ENCODE peak calls at places on chromosomes 1 and 21, in seven cellular contexts. One of them, this sample, is unnamed.
A peak's percentile ranks its signal among the peaks of the same experiment; 100 is the strongest.

GRCh38 chr1:36973056-36973455 is 61.3 kb downstream of the GRIK3 start:
- DNase-seq in NCI-H345: no peak
- DNase-seq in activated T-cell treated with anti-CD3 and anti-CD28 coated beads for 1 hour: no peak
- DNase-seq in activated naive CD4-positive, alpha-beta T cell: no peak
- DNase-seq in NCI-H187: no peak
- DNase-seq in retinal pigment epithelial cell: no peak
- DNase-seq in germinal center: no peak
- DNase-seq in this sample: no peak

GRCh38 chr1:18289597-18289996 is 182.0 kb downstream of the IGSF21 start:
- DNase-seq in NCI-H345: no peak
- DNase-seq in activated T-cell treated with anti-CD3 and anti-CD28 coated beads for 1 hour: no peak
- DNase-seq in activated naive CD4-positive, alpha-beta T cell: no peak
- DNase-seq in NCI-H187: no peak
- DNase-seq in retinal pigment epithelial cell: no peak
- DNase-seq in germinal center: no peak
- DNase-seq in this sample: no peak

GRCh38 chr1:55965981-55966461 is 613.3 kb downstream of the PLPP3 start:
- DNase-seq in NCI-H345: no peak
- DNase-seq in activated T-cell treated with anti-CD3 and anti-CD28 coated beads for 1 hour: no peak
- DNase-seq in activated naive CD4-positive, alpha-beta T cell: no peak
- DNase-seq in NCI-H187: no peak
- DNase-seq in retinal pigment epithelial cell: no peak
- DNase-seq in germinal center: no peak
- DNase-seq in this sample: no peak

GRCh38 chr1:2611621-2612437 is 21.0 kb downstream of the MMEL1 start:
- DNase-seq in NCI-H345: peak; percentile 82
- DNase-seq in activated T-cell treated with anti-CD3 and anti-CD28 coated beads for 1 hour: no peak
- DNase-seq in activated naive CD4-positive, alpha-beta T cell: no peak
- DNase-seq in NCI-H187: no peak
- DNase-seq in retinal pigment epithelial cell: no peak
- DNase-seq in germinal center: no peak
- DNase-seq in this sample: no peak

GRCh38 chr1:203828002-203828401 is 32.6 kb downstream of the ZBED6 start:
- DNase-seq in NCI-H345: no peak
- DNase-seq in activated T-cell treated with anti-CD3 and anti-CD28 coated beads for 1 hour: no peak
- DNase-seq in activated naive CD4-positive, alpha-beta T cell: no peak
- DNase-seq in NCI-H187: no peak
- DNase-seq in retinal pigment epithelial cell: no peak
- DNase-seq in germinal center: no peak
- DNase-seq in this sample: no peak

GRCh38 chr1:209853677-209854076 is 25.9 kb downstream of the UTP25 start:
- DNase-seq in NCI-H345: no peak
- DNase-seq in activated T-cell treated with anti-CD3 and anti-CD28 coated beads for 1 hour: no peak
- DNase-seq in activated naive CD4-positive, alpha-beta T cell: no peak
- DNase-seq in NCI-H187: no peak
- DNase-seq in retinal pigment epithelial cell: no peak
- DNase-seq in germinal center: no peak
- DNase-seq in this sample: no peak

GRCh38 chr1:226309398-226310122 is 596 bp upstream of the LIN9 start:
- DNase-seq in NCI-H345: peak; percentile 36
- DNase-seq in activated T-cell treated with anti-CD3 and anti-CD28 coated beads for 1 hour: no peak
- DNase-seq in activated naive CD4-positive, alpha-beta T cell: no peak
- DNase-seq in NCI-H187: no peak
- DNase-seq in retinal pigment epithelial cell: no peak
- DNase-seq in germinal center: no peak
- DNase-seq in this sample: no peak

GRCh38 chr1:169271094-169271493 is 96.5 kb downstream of the NME7 start:
- DNase-seq in NCI-H345: no peak
- DNase-seq in activated T-cell treated with anti-CD3 and anti-CD28 coated beads for 1 hour: no peak
- DNase-seq in activated naive CD4-positive, alpha-beta T cell: no peak
- DNase-seq in NCI-H187: no peak
- DNase-seq in retinal pigment epithelial cell: peak; percentile 2
- DNase-seq in germinal center: peak; percentile 4
- DNase-seq in this sample: no peak

GRCh38 chr1:165905853-165906252 is 78.4 kb downstream of the UCK2 start:
- DNase-seq in NCI-H345: no peak
- DNase-seq in activated T-cell treated with anti-CD3 and anti-CD28 coated beads for 1 hour: no peak
- DNase-seq in activated naive CD4-positive, alpha-beta T cell: no peak
- DNase-seq in NCI-H187: no peak
- DNase-seq in retinal pigment epithelial cell: no peak
- DNase-seq in germinal center: no peak
- DNase-seq in this sample: no peak

GRCh38 chr1:19414490-19414889 is 70.8 kb downstream of the CAPZB start:
- DNase-seq in NCI-H345: no peak
- DNase-seq in activated T-cell treated with anti-CD3 and anti-CD28 coated beads for 1 hour: no peak
- DNase-seq in activated naive CD4-positive, alpha-beta T cell: no peak
- DNase-seq in NCI-H187: no peak
- DNase-seq in retinal pigment epithelial cell: no peak
- DNase-seq in germinal center: no peak
- DNase-seq in this sample: no peak

GRCh38 chr1:167553136-167554027 is at the start of gene CREG1:
- DNase-seq in NCI-H345: peak; percentile 93
- DNase-seq in activated T-cell treated with anti-CD3 and anti-CD28 coated beads for 1 hour: peak; percentile 83
- DNase-seq in activated naive CD4-positive, alpha-beta T cell: peak; percentile 73
- DNase-seq in NCI-H187: peak; percentile 89
- DNase-seq in retinal pigment epithelial cell: peak; percentile 77
- DNase-seq in germinal center: peak; percentile 96
- DNase-seq in this sample: peak; percentile 83

GRCh38 chr1:54327386-54328116 is 78.6 kb downstream of the SSBP3 start:
- DNase-seq in NCI-H345: no peak
- DNase-seq in activated T-cell treated with anti-CD3 and anti-CD28 coated beads for 1 hour: no peak
- DNase-seq in activated naive CD4-positive, alpha-beta T cell: no peak
- DNase-seq in NCI-H187: no peak
- DNase-seq in retinal pigment epithelial cell: no peak
- DNase-seq in germinal center: peak; percentile 46
- DNase-seq in this sample: no peak

GRCh38 chr1:9193226-9193625 is 41.3 kb upstream of the H6PD start:
- DNase-seq in NCI-H345: no peak
- DNase-seq in activated T-cell treated with anti-CD3 and anti-CD28 coated beads for 1 hour: no peak
- DNase-seq in activated naive CD4-positive, alpha-beta T cell: no peak
- DNase-seq in NCI-H187: no peak
- DNase-seq in retinal pigment epithelial cell: no peak
- DNase-seq in germinal center: no peak
- DNase-seq in this sample: no peak

GRCh38 chr1:94650301-94650700 is 108.7 kb upstream of the F3 start:
- DNase-seq in NCI-H345: no peak
- DNase-seq in activated T-cell treated with anti-CD3 and anti-CD28 coated beads for 1 hour: no peak
- DNase-seq in activated naive CD4-positive, alpha-beta T cell: no peak
- DNase-seq in NCI-H187: no peak
- DNase-seq in retinal pigment epithelial cell: no peak
- DNase-seq in germinal center: no peak
- DNase-seq in this sample: no peak

GRCh38 chr1:48109390-48110009 is 112.3 kb upstream of the TRABD2B start:
- DNase-seq in NCI-H345: peak; percentile 70
- DNase-seq in activated T-cell treated with anti-CD3 and anti-CD28 coated beads for 1 hour: no peak
- DNase-seq in activated naive CD4-positive, alpha-beta T cell: no peak
- DNase-seq in NCI-H187: peak; percentile 52
- DNase-seq in retinal pigment epithelial cell: no peak
- DNase-seq in germinal center: no peak
- DNase-seq in this sample: no peak

GRCh38 chr1:75245239-75245638 is 111.1 kb downstream of the LHX8 start:
- DNase-seq in NCI-H345: no peak
- DNase-seq in activated T-cell treated with anti-CD3 and anti-CD28 coated beads for 1 hour: no peak
- DNase-seq in activated naive CD4-positive, alpha-beta T cell: no peak
- DNase-seq in NCI-H187: no peak
- DNase-seq in retinal pigment epithelial cell: no peak
- DNase-seq in germinal center: no peak
- DNase-seq in this sample: no peak

GRCh38 chr1:147760481-147761260 is at the start of gene GJA5:
- DNase-seq in NCI-H345: no peak
- DNase-seq in activated T-cell treated with anti-CD3 and anti-CD28 coated beads for 1 hour: no peak
- DNase-seq in activated naive CD4-positive, alpha-beta T cell: no peak
- DNase-seq in NCI-H187: no peak
- DNase-seq in retinal pigment epithelial cell: no peak
- DNase-seq in germinal center: no peak
- DNase-seq in this sample: no peak

GRCh38 chr1:111471012-111471411 is 2.8 kb upstream of the C1orf162 start:
- DNase-seq in NCI-H345: no peak
- DNase-seq in activated T-cell treated with anti-CD3 and anti-CD28 coated beads for 1 hour: peak; percentile 46
- DNase-seq in activated naive CD4-positive, alpha-beta T cell: peak; percentile 10
- DNase-seq in NCI-H187: no peak
- DNase-seq in retinal pigment epithelial cell: no peak
- DNase-seq in germinal center: peak; percentile 54
- DNase-seq in this sample: no peak

GRCh38 chr1:218521414-218522169 is 176.5 kb downstream of the TGFB2 start:
- DNase-seq in NCI-H345: peak; percentile 23
- DNase-seq in activated T-cell treated with anti-CD3 and anti-CD28 coated beads for 1 hour: peak; percentile 6
- DNase-seq in activated naive CD4-positive, alpha-beta T cell: no peak
- DNase-seq in NCI-H187: no peak
- DNase-seq in retinal pigment epithelial cell: no peak
- DNase-seq in germinal center: peak; percentile 31
- DNase-seq in this sample: no peak

GRCh38 chr21:29208666-29209059 is 78.2 kb downstream of the MAP3K7CL start:
- DNase-seq in NCI-H345: no peak
- DNase-seq in activated T-cell treated with anti-CD3 and anti-CD28 coated beads for 1 hour: no peak
- DNase-seq in activated naive CD4-positive, alpha-beta T cell: no peak
- DNase-seq in NCI-H187: no peak
- DNase-seq in retinal pigment epithelial cell: no peak
- DNase-seq in germinal center: no peak
- DNase-seq in this sample: no peak

GRCh38 chr21:28793043-28793442 is 199.6 kb downstream of the LTN1 start:
- DNase-seq in NCI-H345: no peak
- DNase-seq in activated T-cell treated with anti-CD3 and anti-CD28 coated beads for 1 hour: no peak
- DNase-seq in activated naive CD4-positive, alpha-beta T cell: no peak
- DNase-seq in NCI-H187: no peak
- DNase-seq in retinal pigment epithelial cell: no peak
- DNase-seq in germinal center: no peak
- DNase-seq in this sample: no peak

GRCh38 chr1:116166655-116167054 is 55.5 kb downstream of the MAB21L3 start:
- DNase-seq in NCI-H345: no peak
- DNase-seq in activated T-cell treated with anti-CD3 and anti-CD28 coated beads for 1 hour: no peak
- DNase-seq in activated naive CD4-positive, alpha-beta T cell: no peak
- DNase-seq in NCI-H187: no peak
- DNase-seq in retinal pigment epithelial cell: no peak
- DNase-seq in germinal center: no peak
- DNase-seq in this sample: no peak

GRCh38 chr1:219463629-219464028 is 149.3 kb downstream of the ZC3H11B start:
- DNase-seq in NCI-H345: no peak
- DNase-seq in activated T-cell treated with anti-CD3 and anti-CD28 coated beads for 1 hour: no peak
- DNase-seq in activated naive CD4-positive, alpha-beta T cell: no peak
- DNase-seq in NCI-H187: no peak
- DNase-seq in retinal pigment epithelial cell: no peak
- DNase-seq in germinal center: no peak
- DNase-seq in this sample: no peak